ENCODE peak calls at places on chromosome 18, in four cellular contexts. R is heart right ventricle, X is renal cortical epithelial cell, D is RWPE1. Q is an unnamed sample.

GRCh38 chr18:79525556-79526467 is 130.1 kb downstream of the NFATC1 start:
- DNase-seq in R (peak; percentile 78), X (no peak), D (peak; percentile 57), Q (no peak)

GRCh38 chr18:40179647-40180175 is 1775.3 kb upstream of the PIK3C3 start:
- DNase-seq in R (no peak), X (no peak), D (no peak), Q (no peak)

GRCh38 chr18:9961031-9961430 is 47.2 kb downstream of the VAPA start:
- DNase-seq in R (no peak), X (no peak), D (no peak), Q (no peak)

GRCh38 chr18:57970356-57971095 is 73.5 kb upstream of the NEDD4L start:
- DNase-seq in R (no peak), X (no peak), D (no peak), Q (no peak)

GRCh38 chr18:51355841-51356240 is 158.4 kb upstream of the MEX3C start:
- DNase-seq in R (no peak), X (no peak), D (no peak), Q (no peak)

GRCh38 chr18:48835119-48835518 is 115.6 kb downstream of the SMAD7 start:
- DNase-seq in R (no peak), X (no peak), D (no peak), Q (no peak)

GRCh38 chr18:39561136-39561535 is 1995.5 kb upstream of the CELF4 start:
- DNase-seq in R (no peak), X (peak; percentile 6), D (no peak), Q (no peak)

GRCh38 chr18:42078711-42079110 is 123.7 kb downstream of the PIK3C3 start:
- DNase-seq in R (no peak), X (no peak), D (no peak), Q (no peak)

GRCh38 chr18:987325-988186 is 82.9 kb downstream of the ADCYAP1 start:
- DNase-seq in R (no peak), X (peak; percentile 70), D (peak; percentile 23), Q (peak; percentile 70)

GRCh38 chr18:32798209-32798960 is 25.6 kb upstream of the KLHL14 start:
- DNase-seq in R (no peak), X (no peak), D (no peak), Q (no peak)

GRCh38 chr18:48929951-48930713 is 20.6 kb downstream of the SMAD7 start:
- DNase-seq in R (no peak), X (peak; percentile 96), D (no peak), Q (peak; percentile 95)

GRCh38 chr18:69787825-69788547 is 159.7 kb downstream of the CD226 start:
- DNase-seq in R (no peak), X (peak; percentile 73), D (no peak), Q (no peak)

GRCh38 chr18:22703883-22704626 is 229.1 kb upstream of the RBBP8 start:
- DNase-seq in R (no peak), X (peak; percentile 66), D (peak; percentile 61), Q (peak; percentile 30)

Q was measured in Caki2.